ENCODE peak calls at places on chromosomes 5 and 9, in six cellular contexts. A is NCI-H345, W is ELF-1, B is nucleus accumbens, O is astrocyte of the spinal cord, G is SW480. C is an unnamed sample.

GRCh38 chr9:2565676-2566340 is 55.8 kb upstream of the VLDLR start:
- DNase-seq in A (no peak), W (no peak), B (no peak), O (no peak), G (no peak), C (no peak)

GRCh38 chr5:34008721-34009120 is 871 bp upstream of the AMACR start:
- DNase-seq in A (no peak), W (no peak), B (no peak), O (no peak), G (no peak), C (no peak)

GRCh38 chr9:129098328-129098727 is 12.3 kb downstream of the CRAT start:
- DNase-seq in A (no peak), W (no peak), B (no peak), O (no peak), G (no peak), C (no peak)

GRCh38 chr9:111821006-111821528 is 26.3 kb upstream of the SHOC1 start:
- DNase-seq in A (no peak), W (no peak), B (no peak), O (no peak), G (no peak), C (no peak)

GRCh38 chr5:66164044-66164790 is 20.1 kb downstream of the SREK1 start:
- DNase-seq in A (no peak), W (no peak), B (no peak), O (no peak), G (no peak), C (no peak)

GRCh38 chr9:101968392-101968791 is 229.9 kb upstream of the GRIN3A start:
- DNase-seq in A (no peak), W (no peak), B (no peak), O (no peak), G (no peak), C (no peak)

GRCh38 chr9:133117271-133118178 is 3.5 kb downstream of the RALGDS start:
- DNase-seq in A (no peak), W (no peak), B (peak; percentile 83), O (peak; percentile 55), G (no peak), C (no peak)

GRCh38 chr9:110592075-110592830 is 12.7 kb upstream of the SVEP1 start:
- DNase-seq in A (no peak), W (peak; percentile 36), B (no peak), O (no peak), G (no peak), C (no peak)

GRCh38 chr9:24242599-24242998 is 303.1 kb downstream of the IZUMO3 start:
- DNase-seq in A (no peak), W (no peak), B (no peak), O (no peak), G (no peak), C (no peak)

GRCh38 chr5:116378007-116378831 is 196.4 kb downstream of the SEMA6A start:
- DNase-seq in A (peak; percentile 67), W (peak; percentile 73), B (no peak), O (no peak), G (no peak), C (peak; percentile 84)

GRCh38 chr5:173554989-173555705 is 61.3 kb downstream of the BOD1 start:
- DNase-seq in A (no peak), W (no peak), B (peak; percentile 67), O (no peak), G (no peak), C (no peak)

GRCh38 chr5:100407053-100407452 is 128.1 kb upstream of the FAM174A start:
- DNase-seq in A (no peak), W (no peak), B (no peak), O (no peak), G (no peak), C (no peak)